ENCODE peak calls at places on chromosomes 7 and 10, in five cellular contexts. One of them, this sample, is unnamed. For H3K4me1, the result is how much of the 10 kb centered on the place peaks cover.

GRCh38 chr10:28873540-28873939 is 196.2 kb downstream of the BAMBI start:
- DNase-seq in heart left ventricle: no peak
- DNase-seq in fibroblast of lung: no peak
- DNase-seq in tibial nerve: no peak
- DNase-seq in DND-41: no peak
- DNase-seq in this sample: no peak

GRCh38 chr7:92809397-92810241 is 26.8 kb downstream of the CDK6 start:
- DNase-seq in DND-41: peak
- DNase-seq in fibroblast of lung: peak
- DNase-seq in tibial nerve: no peak
- DNase-seq in heart left ventricle: no peak
- DNase-seq in this sample: peak

GRCh38 chr10:70494966-70495365 is 16.4 kb downstream of the PALD1 start:
- DNase-seq in tibial nerve: no peak
- DNase-seq in DND-41: no peak
- DNase-seq in heart left ventricle: no peak
- DNase-seq in fibroblast of lung: no peak
- DNase-seq in this sample: no peak

GRCh38 chr7:76260171-76260703 is 42.2 kb upstream of the HSPB1 start:
- DNase-seq in fibroblast of lung: no peak
- DNase-seq in tibial nerve: no peak
- DNase-seq in DND-41: peak
- DNase-seq in heart left ventricle: no peak
- DNase-seq in this sample: no peak

GRCh38 chr7:141076377-141076776 is 2.5 kb downstream of the TMEM178B start:
- DNase-seq in DND-41: no peak
- DNase-seq in tibial nerve: no peak
- DNase-seq in heart left ventricle: no peak
- DNase-seq in fibroblast of lung: no peak
- DNase-seq in this sample: no peak

GRCh38 chr10:78914502-78915330 is 154.1 kb upstream of the ZMIZ1 start:
- DNase-seq in tibial nerve: peak
- DNase-seq in fibroblast of lung: peak
- DNase-seq in heart left ventricle: no peak
- DNase-seq in DND-41: no peak
- DNase-seq in this sample: no peak

GRCh38 chr7:44767912-44768662 is 19.4 kb downstream of the ZMIZ2 start:
- DNase-seq in tibial nerve: peak
- DNase-seq in heart left ventricle: peak
- DNase-seq in DND-41: no peak
- DNase-seq in fibroblast of lung: peak
- DNase-seq in this sample: no peak

GRCh38 chr10:58280982-58281752 is 12.2 kb downstream of the CISD1 start:
- DNase-seq in DND-41: no peak
- DNase-seq in fibroblast of lung: peak
- DNase-seq in heart left ventricle: no peak
- DNase-seq in tibial nerve: no peak
- DNase-seq in this sample: no peak

GRCh38 chr10:44307691-44308090 is 77.2 kb downstream of the CXCL12 start:
- DNase-seq in fibroblast of lung: no peak
- DNase-seq in heart left ventricle: no peak
- DNase-seq in tibial nerve: no peak
- DNase-seq in DND-41: no peak
- DNase-seq in this sample: no peak

GRCh38 chr10:130079614-130080460 is 30.8 kb downstream of the C10orf143 start:
- DNase-seq in heart left ventricle: no peak
- DNase-seq in DND-41: no peak
- DNase-seq in fibroblast of lung: no peak
- DNase-seq in tibial nerve: no peak
- DNase-seq in this sample: no peak

GRCh38 chr7:37993060-37993501 is 72.6 kb downstream of the EPDR1 start:
- DNase-seq in heart left ventricle: no peak
- DNase-seq in tibial nerve: no peak
- DNase-seq in DND-41: no peak
- DNase-seq in fibroblast of lung: no peak
- DNase-seq in this sample: no peak

GRCh38 chr10:21990449-21990848 is 13.1 kb downstream of the DNAJC1 start:
- DNase-seq in heart left ventricle: no peak
- DNase-seq in fibroblast of lung: no peak
- DNase-seq in tibial nerve: no peak
- DNase-seq in DND-41: no peak
- DNase-seq in this sample: no peak

GRCh38 chr7:134660961-134661376 is 14.3 kb downstream of the BPGM start:
- DNase-seq in tibial nerve: no peak
- DNase-seq in fibroblast of lung: peak
- DNase-seq in DND-41: no peak
- DNase-seq in heart left ventricle: no peak
- DNase-seq in this sample: peak

GRCh38 chr7:157718303-157719007 is 381.7 kb downstream of the DNAJB6 start:
- DNase-seq in heart left ventricle: no peak
- DNase-seq in tibial nerve: no peak
- DNase-seq in DND-41: no peak
- DNase-seq in fibroblast of lung: no peak
- DNase-seq in this sample: no peak
- TF ChIP-seq CTCF in heart left ventricle: no peak
- TF ChIP-seq CTCF in tibial nerve: no peak
- TF ChIP-seq CTCF in DND-41: no peak
- TF ChIP-seq CTCF in fibroblast of lung: no peak
- TF ChIP-seq CTCF in this sample: no peak

DNA sequence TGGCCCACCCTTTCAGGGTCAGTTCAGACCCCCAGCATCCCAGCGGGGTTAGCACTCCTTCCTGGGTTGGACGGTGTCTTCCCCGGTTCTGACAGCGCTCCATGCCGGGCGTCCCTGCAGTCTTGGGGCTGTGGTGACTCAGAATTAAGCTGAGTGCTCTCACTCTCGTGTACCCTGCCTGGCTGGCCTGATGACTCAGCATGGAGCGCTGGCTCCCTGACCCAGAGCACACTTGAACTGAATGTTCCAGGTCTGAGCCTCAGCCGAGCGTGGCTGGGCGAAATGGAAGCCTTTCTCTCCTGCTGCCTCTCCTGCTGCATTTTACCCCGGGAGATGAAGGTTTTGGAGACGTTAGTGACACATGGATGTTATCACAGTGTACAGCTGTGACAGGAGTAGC is 7.1 kb downstream of the BAG3 start:
- DNase-seq in tibial nerve: peak
- DNase-seq in DND-41: no peak
- DNase-seq in heart left ventricle: peak
- DNase-seq in fibroblast of lung: peak
- DNase-seq in this sample: peak
- H3K4me1 ChIP-seq in tibial nerve: under half
- H3K4me1 ChIP-seq in DND-41: under half
- H3K4me1 ChIP-seq in heart left ventricle: half or more
- H3K4me1 ChIP-seq in fibroblast of lung: half or more
- H3K4me1 ChIP-seq in this sample: under half

GRCh38 chr10:48509974-48510692 is 94.7 kb downstream of the ARHGAP22 start:
- DNase-seq in DND-41: peak
- DNase-seq in heart left ventricle: no peak
- DNase-seq in tibial nerve: no peak
- DNase-seq in fibroblast of lung: no peak
- DNase-seq in this sample: no peak
- TF ChIP-seq CTCF in DND-41: peak
- TF ChIP-seq CTCF in heart left ventricle: peak
- TF ChIP-seq CTCF in tibial nerve: no peak
- TF ChIP-seq CTCF in fibroblast of lung: peak
- TF ChIP-seq CTCF in this sample: peak

GRCh38 chr7:87874066-87874465 is 2.1 kb downstream of the SLC25A40 start:
- DNase-seq in fibroblast of lung: no peak
- DNase-seq in heart left ventricle: no peak
- DNase-seq in tibial nerve: no peak
- DNase-seq in DND-41: no peak
- DNase-seq in this sample: no peak

GRCh38 chr7:87876759-87877234 is 504 bp downstream of the DBF4 start:
- DNase-seq in fibroblast of lung: peak
- DNase-seq in heart left ventricle: peak
- DNase-seq in DND-41: peak
- DNase-seq in tibial nerve: peak
- DNase-seq in this sample: peak

GRCh38 chr7:87876040-87876758 is at the start of the genes DBF4 and SLC25A40:
- DNase-seq in heart left ventricle: peak
- DNase-seq in tibial nerve: peak
- DNase-seq in fibroblast of lung: peak
- DNase-seq in DND-41: peak
- DNase-seq in this sample: peak

GRCh38 chr7:87877641-87878040 is 1.3 kb downstream of the DBF4 start:
- DNase-seq in DND-41: no peak
- DNase-seq in fibroblast of lung: no peak
- DNase-seq in tibial nerve: no peak
- DNase-seq in heart left ventricle: no peak
- DNase-seq in this sample: no peak

GRCh38 chr7:87875151-87876039 is 765 bp downstream of the SLC25A40 start:
- DNase-seq in tibial nerve: no peak
- DNase-seq in fibroblast of lung: no peak
- DNase-seq in DND-41: no peak
- DNase-seq in heart left ventricle: peak
- DNase-seq in this sample: peak
- H3K4me1 ChIP-seq in tibial nerve: under half
- H3K4me1 ChIP-seq in fibroblast of lung: under half
- H3K4me1 ChIP-seq in DND-41: under half
- H3K4me1 ChIP-seq in heart left ventricle: under half
- H3K4me1 ChIP-seq in this sample: under half

GRCh38 chr7:74253975-74254857 is at the start of gene RFC2:
- DNase-seq in heart left ventricle: peak
- DNase-seq in fibroblast of lung: peak
- DNase-seq in DND-41: peak
- DNase-seq in tibial nerve: peak
- DNase-seq in this sample: peak
- TF ChIP-seq CTCF in heart left ventricle: peak
- TF ChIP-seq CTCF in fibroblast of lung: peak
- TF ChIP-seq CTCF in DND-41: no peak
- TF ChIP-seq CTCF in tibial nerve: peak
- TF ChIP-seq CTCF in this sample: peak

GRCh38 chr7:157138424-157139141 is at the start of gene UBE3C:
- DNase-seq in tibial nerve: peak
- DNase-seq in DND-41: peak
- DNase-seq in heart left ventricle: peak
- DNase-seq in fibroblast of lung: peak
- DNase-seq in this sample: peak

GRCh38 chr7:157139142-157140117 is 704 bp downstream of the UBE3C start:
- DNase-seq in tibial nerve: no peak
- DNase-seq in DND-41: peak
- DNase-seq in fibroblast of lung: peak
- DNase-seq in heart left ventricle: peak
- DNase-seq in this sample: peak

GRCh38 chr7:157138101-157138423 is 664 bp upstream of the UBE3C start:
- DNase-seq in heart left ventricle: no peak
- DNase-seq in tibial nerve: no peak
- DNase-seq in DND-41: no peak
- DNase-seq in fibroblast of lung: no peak
- DNase-seq in this sample: no peak

GRCh38 chr7:157141525-157142060 is 2.9 kb downstream of the UBE3C start:
- DNase-seq in heart left ventricle: no peak
- DNase-seq in DND-41: no peak
- DNase-seq in fibroblast of lung: no peak
- DNase-seq in tibial nerve: no peak
- DNase-seq in this sample: no peak

GRCh38 chr7:157140118-157140905 is 1.6 kb downstream of the UBE3C start:
- DNase-seq in fibroblast of lung: no peak
- DNase-seq in DND-41: peak
- DNase-seq in tibial nerve: no peak
- DNase-seq in heart left ventricle: no peak
- DNase-seq in this sample: no peak
- H3K4me1 ChIP-seq in fibroblast of lung: under half
- H3K4me1 ChIP-seq in DND-41: under half
- H3K4me1 ChIP-seq in tibial nerve: under half
- H3K4me1 ChIP-seq in heart left ventricle: under half
- H3K4me1 ChIP-seq in this sample: under half

DNA sequence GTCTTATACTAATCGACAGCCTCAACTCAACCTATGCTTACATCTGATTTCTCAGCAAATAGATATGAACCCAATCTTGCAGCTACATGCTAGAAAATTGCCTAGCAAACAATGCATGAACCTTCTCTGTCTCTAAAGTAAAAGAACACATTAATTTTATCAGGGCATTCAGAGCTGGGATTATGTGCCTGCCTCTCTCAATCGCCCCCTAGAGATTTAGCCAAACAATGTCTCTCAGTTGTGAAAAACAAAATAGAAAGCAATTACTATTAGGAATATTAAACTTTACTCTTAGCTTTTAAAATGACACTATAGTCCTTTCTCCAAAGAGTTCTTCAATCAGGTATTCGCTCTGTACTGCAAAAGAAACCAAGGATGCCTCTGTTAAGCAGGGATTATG is 737.1 kb downstream of the PARD3 start:
- DNase-seq in tibial nerve: no peak
- DNase-seq in DND-41: no peak
- DNase-seq in fibroblast of lung: no peak
- DNase-seq in heart left ventricle: no peak
- DNase-seq in this sample: no peak
- TF ChIP-seq CTCF in tibial nerve: no peak
- TF ChIP-seq CTCF in DND-41: no peak
- TF ChIP-seq CTCF in fibroblast of lung: peak
- TF ChIP-seq CTCF in heart left ventricle: no peak
- TF ChIP-seq CTCF in this sample: peak